ENCODE peak calls at places on chromosome 22, in five cellular contexts. Z is anterior cingulate cortex, W is dorsolateral prefrontal cortex, L is epithelial cell of proximal tubule, A is epithelial cell of esophagus. K is an unnamed sample.
A peak's percentile ranks its signal among the peaks of the same experiment; 100 is the strongest.

GRCh38 chr22:29359469-29359868 is 28.9 kb downstream of the AP1B1 start:
- DNase-seq in Z (peak; percentile 40), W (peak; percentile 62), L (no peak), A (peak; percentile 45), K (no peak)

GRCh38 chr22:40196628-40197027 is 18.9 kb downstream of the TNRC6B start:
- DNase-seq in Z (no peak), W (no peak), L (peak; percentile 68), A (peak; percentile 92), K (no peak)

GRCh38 chr22:49084203-49084602 is 743.5 kb downstream of the BRD1 start:
- DNase-seq in Z (no peak), W (no peak), L (no peak), A (no peak), K (no peak)

GRCh38 chr22:43848366-43849171 is 13.7 kb downstream of the SULT4A1 start:
- DNase-seq in Z (no peak), W (peak; percentile 49), L (no peak), A (peak; percentile 11), K (peak; percentile 18)

GRCh38 chr22:42711895-42712837 is 8.5 kb downstream of the A4GALT start:
- DNase-seq in Z (no peak), W (no peak), L (peak; percentile 79), A (no peak), K (no peak)

GRCh38 chr22:29270475-29271271 is 2.6 kb downstream of the EWSR1 start:
- DNase-seq in Z (no peak), W (no peak), L (no peak), A (peak; percentile 23), K (no peak)

GRCh38 chr22:47289316-47289985 is 527.0 kb downstream of the TBC1D22A start:
- DNase-seq in Z (no peak), W (no peak), L (no peak), A (no peak), K (no peak)

GRCh38 chr22:46673677-46674236 is 53.6 kb downstream of the GRAMD4 start:
- DNase-seq in Z (no peak), W (no peak), L (no peak), A (no peak), K (no peak)

GRCh38 chr22:44710474-44711235 is 8.7 kb downstream of the PRR5 start:
- DNase-seq in Z (no peak), W (no peak), L (no peak), A (peak; percentile 14), K (no peak)

GRCh38 chr22:50507421-50507990 is at the start of gene LMF2:
- DNase-seq in Z (peak; percentile 99), W (peak; percentile 84), L (no peak), A (peak; percentile 87), K (peak; percentile 99)

GRCh38 chr22:31680764-31681624 is 19.0 kb upstream of the PISD start:
- DNase-seq in Z (no peak), W (no peak), L (no peak), A (peak; percentile 61), K (no peak)

GRCh38 chr22:19477321-19478085 is 1.5 kb downstream of the UFD1 start:
- DNase-seq in Z (no peak), W (no peak), L (no peak), A (no peak), K (no peak)

K was measured in left lung.